ENCODE peak calls at places on chromosomes 6 and 20, in seven cellular contexts. One of them, this sample, is unnamed.
A peak's percentile ranks its signal among the peaks of the same experiment; 100 is the strongest.

GRCh38 chr6:16836186-16836981 is 75.1 kb upstream of the ATXN1 start:
- DNase-seq in hippocampal formation: no peak
- DNase-seq in T-helper 1 cell: peak; percentile 58
- DNase-seq in K562: no peak
- DNase-seq in NCI-H510A: no peak
- DNase-seq in kidney tubule cell: no peak
- DNase-seq in ecto neural progenitor cell: no peak
- DNase-seq in this sample: no peak

GRCh38 chr6:24859132-24859531 is 60.4 kb upstream of the ARMH2 start:
- DNase-seq in hippocampal formation: no peak
- DNase-seq in ecto neural progenitor cell: no peak
- DNase-seq in NCI-H510A: no peak
- DNase-seq in kidney tubule cell: no peak
- DNase-seq in T-helper 1 cell: no peak
- DNase-seq in K562: no peak
- DNase-seq in this sample: no peak

GRCh38 chr6:145067430-145067829 is 667.9 kb downstream of the EPM2A start:
- DNase-seq in K562: no peak
- DNase-seq in hippocampal formation: no peak
- DNase-seq in T-helper 1 cell: no peak
- DNase-seq in kidney tubule cell: peak; percentile 83
- DNase-seq in ecto neural progenitor cell: no peak
- DNase-seq in NCI-H510A: no peak
- DNase-seq in this sample: no peak

GRCh38 chr20:48080583-48080982 is 295.3 kb upstream of the SULF2 start:
- DNase-seq in kidney tubule cell: peak; percentile 31
- DNase-seq in hippocampal formation: no peak
- DNase-seq in K562: no peak
- DNase-seq in T-helper 1 cell: no peak
- DNase-seq in ecto neural progenitor cell: no peak
- DNase-seq in NCI-H510A: no peak
- DNase-seq in this sample: no peak

GRCh38 chr6:45757443-45758121 is 258.1 kb downstream of the CLIC5 start:
- DNase-seq in T-helper 1 cell: no peak
- DNase-seq in K562: no peak
- DNase-seq in kidney tubule cell: no peak
- DNase-seq in ecto neural progenitor cell: no peak
- DNase-seq in NCI-H510A: no peak
- DNase-seq in hippocampal formation: no peak
- DNase-seq in this sample: no peak

GRCh38 chr6:12348530-12349511 is 58.7 kb downstream of the EDN1 start:
- DNase-seq in kidney tubule cell: peak; percentile 98
- DNase-seq in hippocampal formation: no peak
- DNase-seq in NCI-H510A: no peak
- DNase-seq in K562: no peak
- DNase-seq in T-helper 1 cell: no peak
- DNase-seq in ecto neural progenitor cell: no peak
- DNase-seq in this sample: no peak

GRCh38 chr20:5996765-5997164 is 46.3 kb downstream of the MCM8 start:
- DNase-seq in hippocampal formation: no peak
- DNase-seq in kidney tubule cell: peak; percentile 39
- DNase-seq in T-helper 1 cell: peak; percentile 75
- DNase-seq in ecto neural progenitor cell: no peak
- DNase-seq in NCI-H510A: no peak
- DNase-seq in K562: no peak
- DNase-seq in this sample: no peak

GRCh38 chr6:12749531-12750379 is 33.2 kb downstream of the PHACTR1 start:
- DNase-seq in NCI-H510A: peak; percentile 10
- DNase-seq in kidney tubule cell: peak; percentile 3
- DNase-seq in T-helper 1 cell: no peak
- DNase-seq in ecto neural progenitor cell: peak; percentile 68
- DNase-seq in K562: no peak
- DNase-seq in hippocampal formation: no peak
- DNase-seq in this sample: peak; percentile 40

GRCh38 chr20:14295238-14295637 is 42.2 kb downstream of the FLRT3 start:
- DNase-seq in NCI-H510A: no peak
- DNase-seq in ecto neural progenitor cell: no peak
- DNase-seq in T-helper 1 cell: no peak
- DNase-seq in K562: no peak
- DNase-seq in kidney tubule cell: no peak
- DNase-seq in hippocampal formation: no peak
- DNase-seq in this sample: no peak